ENCODE peak calls at places on chromosome 4, in nine cellular contexts. W is AG08395, S is psoas muscle, A is right cardiac atrium, N is GM12891, Q is GM12892, T is GM23248, V is M059J, C is hippocampal formation. U is an unnamed sample.

GRCh38 chr4:2413821-2414610 is 4.4 kb downstream of the ZFYVE28 start:
- DNase-seq in W (no peak), C (no peak), T (peak), V (peak), Q (no peak), N (no peak), S (no peak), A (no peak), U (no peak)

GRCh38 chr4:119231517-119231916 is 19.0 kb downstream of the USP53 start:
- DNase-seq in V (no peak), C (no peak), W (no peak), Q (no peak), N (no peak), S (no peak), T (no peak), A (no peak), U (no peak)

GRCh38 chr4:115664285-115664684 is 550.9 kb upstream of the NDST4 start:
- DNase-seq in C (no peak), W (no peak), A (no peak), T (no peak), V (no peak), Q (no peak), S (no peak), N (no peak), U (no peak)

GRCh38 chr4:21134994-21135393 is 434.7 kb downstream of the PACRGL start:
- DNase-seq in W (no peak), N (no peak), C (no peak), T (peak), S (no peak), Q (no peak), A (no peak), V (peak), U (peak)

GRCh38 chr4:178612725-178613124 is 1170.5 kb upstream of the AGA start:
- DNase-seq in V (peak), N (no peak), Q (no peak), W (no peak), A (no peak), T (no peak), C (no peak), S (no peak), U (no peak)

GRCh38 chr4:56692576-56692975 is 11.5 kb upstream of the HOPX start:
- DNase-seq in W (no peak), S (no peak), N (no peak), Q (no peak), A (no peak), T (no peak), V (no peak), C (no peak), U (no peak)

GRCh38 chr4:8176547-8177399 is 18.2 kb upstream of the ABLIM2 start:
- DNase-seq in Q (peak), T (peak), W (peak), V (peak), N (peak), A (peak), C (no peak), S (no peak), U (no peak)

GRCh38 chr4:27293831-27294230 is 433.2 kb downstream of the STIM2 start:
- DNase-seq in S (no peak), W (no peak), A (no peak), T (no peak), N (no peak), C (no peak), V (no peak), Q (no peak), U (no peak)

GRCh38 chr4:101862595-101862994 is 72.1 kb downstream of the BANK1 start:
- DNase-seq in C (no peak), V (no peak), N (no peak), S (no peak), A (no peak), T (no peak), W (no peak), Q (no peak), U (no peak)

GRCh38 chr4:65918217-65918616 is 247.9 kb upstream of the EPHA5 start:
- DNase-seq in N (no peak), C (no peak), Q (no peak), S (no peak), V (peak), W (no peak), A (no peak), T (no peak), U (no peak)

GRCh38 chr4:186932631-186933150 is 209.0 kb upstream of the FAT1 start:
- DNase-seq in W (peak), C (no peak), T (peak), S (no peak), N (no peak), V (peak), A (no peak), Q (no peak), U (no peak)

GRCh38 chr4:22515888-22516541 is at the start of gene ADGRA3:
- DNase-seq in T (peak), N (peak), C (peak), Q (peak), S (peak), V (peak), W (peak), A (peak), U (peak)

GRCh38 chr4:153748378-153748777 is 11.4 kb downstream of the RNF175 start:
- DNase-seq in Q (no peak), W (peak), S (peak), N (no peak), C (no peak), V (peak), A (no peak), T (peak), U (no peak)

GRCh38 chr4:8273450-8273849 is 3.9 kb downstream of the HTRA3 start:
- DNase-seq in N (no peak), W (no peak), C (no peak), A (peak), Q (no peak), T (no peak), S (no peak), V (no peak), U (no peak)

GRCh38 chr4:8772499-8773123 is 99.0 kb downstream of the HMX1 start:
- DNase-seq in Q (no peak), V (no peak), W (no peak), C (no peak), N (no peak), T (no peak), S (no peak), A (peak), U (no peak)

GRCh38 chr4:151532001-151532708 is 123.2 kb downstream of the FHIP1A start:
- DNase-seq in S (no peak), W (no peak), A (no peak), T (no peak), Q (no peak), V (no peak), C (no peak), N (no peak), U (no peak)

GRCh38 chr4:179634862-179635261 is 2192.6 kb upstream of the AGA start:
- DNase-seq in T (no peak), A (no peak), S (no peak), N (no peak), W (no peak), Q (no peak), C (no peak), V (no peak), U (no peak)

GRCh38 chr4:159487284-159487747 is 384.4 kb downstream of the RAPGEF2 start:
- DNase-seq in C (peak), Q (peak), V (peak), S (peak), A (no peak), T (peak), W (peak), N (peak), U (peak)

GRCh38 chr4:23737571-23737970 is 152.3 kb downstream of the PPARGC1A start:
- DNase-seq in V (peak), W (no peak), Q (no peak), C (no peak), T (no peak), S (no peak), N (no peak), A (no peak), U (no peak)

GRCh38 chr4:156505341-156505955 is 466.2 kb downstream of the PDGFC start:
- DNase-seq in A (no peak), V (no peak), C (no peak), N (no peak), Q (no peak), W (no peak), S (no peak), T (no peak), U (no peak)

GRCh38 chr4:6908397-6909112 is 1.1 kb upstream of the TBC1D14 start:
- DNase-seq in C (no peak), N (no peak), S (no peak), W (peak), T (peak), A (no peak), V (no peak), Q (no peak), U (no peak)

GRCh38 chr4:38377195-38377594 is 286.8 kb upstream of the KLF3 start:
- DNase-seq in S (no peak), C (no peak), V (peak), N (no peak), W (no peak), A (no peak), T (no peak), Q (no peak), U (no peak)